ENCODE peak calls at places on chromosomes 11 and 22, in seven cellular contexts. V is activated T-helper 1 cell treated with Interleukin-2 at 50 U/mL for 16 hours; G is neural crest cell; C is NCI-H1436; P is activated T-cell treated with anti-CD3 and anti-CD28 coated beads, Interleukin-2, amount 50 U/mL, for 72 hours; F is foreskin fibroblast; O is trophoblast cell. J is an unnamed sample.

GRCh38 chr11:34988294-34989255 is 72.2 kb downstream of the PDHX start:
- DNase-seq in V (no peak), G (no peak), C (no peak), P (no peak), F (no peak), O (no peak), J (peak; percentile 76)

GRCh38 chr11:22263613-22264012 is 70.7 kb downstream of the ANO5 start:
- DNase-seq in V (no peak), G (no peak), C (no peak), P (no peak), F (no peak), O (no peak), J (no peak)

GRCh38 chr11:35006389-35007128 is 90.1 kb downstream of the PDHX start:
- DNase-seq in V (no peak), G (no peak), C (no peak), P (peak; percentile 71), F (no peak), O (peak; percentile 32), J (peak; percentile 37)

GRCh38 chr11:69644071-69644961 is 3.4 kb downstream of the CCND1 start:
- DNase-seq in V (no peak), G (no peak), C (no peak), P (no peak), F (peak; percentile 95), O (no peak), J (peak; percentile 92)

GRCh38 chr11:45959851-45960250 is 37.4 kb downstream of the LARGE2 start:
- DNase-seq in V (no peak), G (no peak), C (no peak), P (no peak), F (no peak), O (no peak), J (no peak)

GRCh38 chr22:29079218-29079901 is 6.5 kb downstream of the KREMEN1 start:
- DNase-seq in V (no peak), G (no peak), C (peak; percentile 85), P (no peak), F (peak; percentile 75), O (no peak), J (no peak)

GRCh38 chr22:40534379-40535188 is 101.9 kb downstream of the MRTFA start:
- DNase-seq in V (no peak), G (no peak), C (no peak), P (no peak), F (peak; percentile 76), O (no peak), J (peak; percentile 71)

GRCh38 chr11:83663984-83664383 is 377.8 kb upstream of the CCDC90B start:
- DNase-seq in V (no peak), G (no peak), C (no peak), P (no peak), F (no peak), O (no peak), J (no peak)

GRCh38 chr22:36194971-36195370 is 6.6 kb downstream of the APOL4 start:
- DNase-seq in V (no peak), G (peak; percentile 47), C (peak; percentile 46), P (peak; percentile 37), F (peak; percentile 79), O (peak; percentile 73), J (peak; percentile 77)